ENCODE peak calls at places on chromosomes 1 and 21, in four cellular contexts. One of them, this sample, is unnamed.

GRCh38 chr1:166164995-166165660 is 1.7 kb downstream of the FAM78B start:
- DNase-seq in lower leg skin: peak; percentile 88
- DNase-seq in adipocyte: peak; percentile 68
- DNase-seq in tibial artery: peak; percentile 66
- DNase-seq in this sample: peak; percentile 50

GRCh38 chr1:37691497-37692077 is 729 bp upstream of the CDCA8 start:
- DNase-seq in lower leg skin: peak; percentile 88
- DNase-seq in adipocyte: peak; percentile 56
- DNase-seq in tibial artery: peak; percentile 74
- DNase-seq in this sample: peak; percentile 46

GRCh38 chr1:35192056-35192852 is 691 bp downstream of the SFPQ start:
- DNase-seq in lower leg skin: peak; percentile 97
- DNase-seq in adipocyte: peak; percentile 93
- DNase-seq in tibial artery: peak; percentile 91
- DNase-seq in this sample: peak; percentile 77

GRCh38 chr21:35206141-35207125 is 157.3 kb upstream of the RUNX1 start:
- DNase-seq in lower leg skin: no peak
- DNase-seq in adipocyte: no peak
- DNase-seq in tibial artery: no peak
- DNase-seq in this sample: no peak

GRCh38 chr21:46424621-46425020 is 34.1 kb upstream of the DIP2A start:
- DNase-seq in lower leg skin: no peak
- DNase-seq in adipocyte: no peak
- DNase-seq in tibial artery: no peak
- DNase-seq in this sample: no peak

GRCh38 chr1:17097787-17098186 is 21.5 kb downstream of the PADI2 start:
- DNase-seq in lower leg skin: no peak
- DNase-seq in adipocyte: no peak
- DNase-seq in tibial artery: no peak
- DNase-seq in this sample: no peak

GRCh38 chr1:155976913-155977606 is 1.3 kb downstream of the ARHGEF2 start:
- DNase-seq in lower leg skin: no peak
- DNase-seq in adipocyte: no peak
- DNase-seq in tibial artery: no peak
- DNase-seq in this sample: no peak

GRCh38 chr1:170296642-170297041 is 150.9 kb downstream of the NTMT2 start:
- DNase-seq in lower leg skin: no peak
- DNase-seq in adipocyte: no peak
- DNase-seq in tibial artery: no peak
- DNase-seq in this sample: peak; percentile 56

GRCh38 chr1:247295746-247296145 is 35.9 kb downstream of the ZNF496 start:
- DNase-seq in lower leg skin: peak; percentile 14
- DNase-seq in adipocyte: no peak
- DNase-seq in tibial artery: peak; percentile 13
- DNase-seq in this sample: peak; percentile 27

GRCh38 chr1:9317591-9318331 is 25.1 kb downstream of the SPSB1 start:
- DNase-seq in lower leg skin: peak; percentile 93
- DNase-seq in adipocyte: peak; percentile 53
- DNase-seq in tibial artery: no peak
- DNase-seq in this sample: peak; percentile 80

GRCh38 chr1:155934933-155935590 is 849 bp upstream of the KHDC4 start:
- DNase-seq in lower leg skin: peak; percentile 80
- DNase-seq in adipocyte: no peak
- DNase-seq in tibial artery: peak; percentile 54
- DNase-seq in this sample: no peak

GRCh38 chr1:244322791-244323521 is 128.8 kb downstream of the ADSS2 start:
- DNase-seq in lower leg skin: peak; percentile 75
- DNase-seq in adipocyte: peak; percentile 94
- DNase-seq in tibial artery: peak; percentile 71
- DNase-seq in this sample: peak; percentile 98

GRCh38 chr21:44709426-44710293 is 1.7 kb downstream of the TSPEAR start:
- DNase-seq in lower leg skin: peak; percentile 82
- DNase-seq in adipocyte: peak; percentile 7
- DNase-seq in tibial artery: peak; percentile 45
- DNase-seq in this sample: no peak

GRCh38 chr1:223010552-223011229 is 132.4 kb downstream of the TLR5 start:
- DNase-seq in lower leg skin: no peak
- DNase-seq in adipocyte: peak; percentile 54
- DNase-seq in tibial artery: no peak
- DNase-seq in this sample: no peak

GRCh38 chr1:9112961-9113880 is 15.7 kb downstream of the GPR157 start:
- DNase-seq in lower leg skin: no peak
- DNase-seq in adipocyte: no peak
- DNase-seq in tibial artery: no peak
- DNase-seq in this sample: no peak

GRCh38 chr1:246155923-246156322 is 351.2 kb downstream of the SMYD3 start:
- DNase-seq in lower leg skin: no peak
- DNase-seq in adipocyte: no peak
- DNase-seq in tibial artery: no peak
- DNase-seq in this sample: peak; percentile 70

GRCh38 chr1:183349201-183349711 is 68.9 kb downstream of the NMNAT2 start:
- DNase-seq in lower leg skin: no peak
- DNase-seq in adipocyte: peak; percentile 72
- DNase-seq in tibial artery: no peak
- DNase-seq in this sample: peak; percentile 46

GRCh38 chr1:36771678-36772284 is 262.5 kb downstream of the GRIK3 start:
- DNase-seq in lower leg skin: no peak
- DNase-seq in adipocyte: no peak
- DNase-seq in tibial artery: no peak
- DNase-seq in this sample: no peak

GRCh38 chr1:7539772-7540175 is 231.3 kb upstream of the VAMP3 start:
- DNase-seq in lower leg skin: no peak
- DNase-seq in adipocyte: no peak
- DNase-seq in tibial artery: no peak
- DNase-seq in this sample: no peak

DNA sequence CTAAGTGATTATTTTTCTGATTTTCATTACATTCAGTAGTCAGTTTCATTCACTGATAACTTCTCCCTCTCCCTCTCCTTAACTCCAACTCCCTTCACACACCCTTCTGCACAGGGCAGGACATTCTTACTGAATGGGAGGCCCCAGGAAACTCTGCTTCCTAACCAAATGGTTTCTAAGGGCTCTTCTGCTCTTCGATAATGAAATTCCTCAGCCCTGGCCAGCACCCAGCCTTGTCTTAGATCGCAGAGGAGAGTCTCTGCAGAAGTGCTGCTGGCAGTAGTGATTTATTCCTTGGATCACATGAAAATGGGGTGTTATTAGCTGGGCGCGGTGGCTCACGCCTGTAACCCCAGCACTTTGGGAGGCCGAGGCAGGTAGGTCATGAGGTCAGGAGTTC is 16.4 kb downstream of the PLEKHM2 start:
- DNase-seq in lower leg skin: no peak
- DNase-seq in adipocyte: no peak
- DNase-seq in tibial artery: no peak
- DNase-seq in this sample: peak; percentile 73
- H3K4me3 ChIP-seq in lower leg skin: no peak overlapping the region
- H3K4me3 ChIP-seq in adipocyte: no peak overlapping the region
- H3K4me3 ChIP-seq in tibial artery: no peak overlapping the region
- H3K4me3 ChIP-seq in this sample: no peak overlapping the region

GRCh38 chr1:40820251-40820797 is 36.7 kb downstream of the KCNQ4 start:
- DNase-seq in lower leg skin: no peak
- DNase-seq in adipocyte: peak; percentile 19
- DNase-seq in tibial artery: peak; percentile 82
- DNase-seq in this sample: no peak

GRCh38 chr1:40818264-40818961 is 34.8 kb downstream of the KCNQ4 start:
- DNase-seq in lower leg skin: peak; percentile 92
- DNase-seq in adipocyte: peak; percentile 28
- DNase-seq in tibial artery: no peak
- DNase-seq in this sample: no peak

GRCh38 chr1:40815420-40815819 is 31.8 kb downstream of the KCNQ4 start:
- DNase-seq in lower leg skin: no peak
- DNase-seq in adipocyte: no peak
- DNase-seq in tibial artery: no peak
- DNase-seq in this sample: no peak

GRCh38 chr1:40819101-40819500 is 35.5 kb downstream of the KCNQ4 start:
- DNase-seq in lower leg skin: no peak
- DNase-seq in adipocyte: no peak
- DNase-seq in tibial artery: no peak
- DNase-seq in this sample: no peak

GRCh38 chr1:40817791-40818263 is 34.2 kb downstream of the KCNQ4 start:
- DNase-seq in lower leg skin: no peak
- DNase-seq in adipocyte: no peak
- DNase-seq in tibial artery: no peak
- DNase-seq in this sample: no peak
- H3K4me3 ChIP-seq in lower leg skin: no peak overlapping the region
- H3K4me3 ChIP-seq in adipocyte: no peak overlapping the region
- H3K4me3 ChIP-seq in tibial artery: no peak overlapping the region
- H3K4me3 ChIP-seq in this sample: peak overlapping the region; percentile 40

DNA sequence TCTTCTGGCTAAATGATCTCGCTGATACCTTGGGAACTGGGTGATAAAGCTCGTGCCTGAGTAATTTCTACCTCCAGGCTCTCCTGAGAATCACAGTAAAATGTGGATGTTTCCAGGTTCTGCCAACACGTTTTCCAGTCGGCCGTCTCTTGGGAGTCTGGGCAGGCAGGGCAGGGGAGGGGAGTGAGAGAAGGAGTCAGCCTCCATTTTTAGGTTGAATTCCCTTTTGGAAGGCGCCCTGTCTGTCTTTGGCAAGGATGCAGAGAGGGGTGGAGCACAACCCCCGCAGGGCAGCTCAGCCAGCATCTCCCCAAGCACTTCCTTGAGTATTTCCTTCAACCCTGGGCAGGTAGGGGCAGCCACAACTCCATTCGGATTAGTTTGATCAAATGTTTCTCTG is 15.5 kb upstream of the ACTRT2 start:
- DNase-seq in lower leg skin: peak; percentile 70
- DNase-seq in adipocyte: no peak
- DNase-seq in tibial artery: peak; percentile 82
- DNase-seq in this sample: no peak
- H3K4me3 ChIP-seq in lower leg skin: no peak overlapping the region
- H3K4me3 ChIP-seq in adipocyte: no peak overlapping the region
- H3K4me3 ChIP-seq in tibial artery: no peak overlapping the region
- H3K4me3 ChIP-seq in this sample: no peak overlapping the region

GRCh38 chr1:78424720-78425119 is 66.1 kb upstream of the PTGFR start:
- DNase-seq in lower leg skin: no peak
- DNase-seq in adipocyte: no peak
- DNase-seq in tibial artery: no peak
- DNase-seq in this sample: no peak

GRCh38 chr1:78420688-78421087 is 70.1 kb upstream of the PTGFR start:
- DNase-seq in lower leg skin: no peak
- DNase-seq in adipocyte: no peak
- DNase-seq in tibial artery: no peak
- DNase-seq in this sample: no peak

GRCh38 chr1:78415165-78415564 is 75.6 kb upstream of the PTGFR start:
- DNase-seq in lower leg skin: no peak
- DNase-seq in adipocyte: no peak
- DNase-seq in tibial artery: no peak
- DNase-seq in this sample: no peak

GRCh38 chr1:78420185-78420584 is 70.6 kb upstream of the PTGFR start:
- DNase-seq in lower leg skin: no peak
- DNase-seq in adipocyte: no peak
- DNase-seq in tibial artery: no peak
- DNase-seq in this sample: no peak

DNA sequence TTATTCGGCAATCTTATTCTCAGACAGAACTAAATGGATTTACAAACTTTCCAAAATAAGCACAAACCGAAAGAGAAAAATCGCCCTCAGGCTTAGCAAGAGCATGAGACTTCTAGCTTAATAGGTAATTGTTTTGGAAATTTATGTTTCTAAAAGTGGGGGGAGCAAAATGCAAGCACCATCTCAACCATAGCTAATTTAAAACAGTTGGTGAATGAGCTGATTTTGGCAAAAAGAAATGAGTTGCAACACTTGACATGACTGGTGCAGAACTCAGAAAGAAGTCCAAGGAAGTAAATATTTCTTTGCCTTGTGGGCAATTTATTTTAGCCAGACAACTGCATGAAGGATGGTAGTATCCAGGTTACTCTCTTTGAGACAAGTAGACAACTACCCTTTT is 71.5 kb upstream of the PTGFR start:
- DNase-seq in lower leg skin: no peak
- DNase-seq in adipocyte: peak; percentile 95
- DNase-seq in tibial artery: no peak
- DNase-seq in this sample: no peak
- H3K4me3 ChIP-seq in lower leg skin: no peak overlapping the region
- H3K4me3 ChIP-seq in adipocyte: peak overlapping the region; percentile 74
- H3K4me3 ChIP-seq in tibial artery: no peak overlapping the region
- H3K4me3 ChIP-seq in this sample: no peak overlapping the region

GRCh38 chr1:40709100-40709801 is 17.7 kb downstream of the NFYC start:
- DNase-seq in lower leg skin: peak; percentile 91
- DNase-seq in adipocyte: peak; percentile 96
- DNase-seq in tibial artery: peak; percentile 86
- DNase-seq in this sample: peak; percentile 99
- H3K4me3 ChIP-seq in lower leg skin: peak overlapping the region; percentile 16
- H3K4me3 ChIP-seq in adipocyte: peak overlapping the region; percentile 90
- H3K4me3 ChIP-seq in tibial artery: peak overlapping the region; percentile 54
- H3K4me3 ChIP-seq in this sample: peak overlapping the region; percentile 69

DNA sequence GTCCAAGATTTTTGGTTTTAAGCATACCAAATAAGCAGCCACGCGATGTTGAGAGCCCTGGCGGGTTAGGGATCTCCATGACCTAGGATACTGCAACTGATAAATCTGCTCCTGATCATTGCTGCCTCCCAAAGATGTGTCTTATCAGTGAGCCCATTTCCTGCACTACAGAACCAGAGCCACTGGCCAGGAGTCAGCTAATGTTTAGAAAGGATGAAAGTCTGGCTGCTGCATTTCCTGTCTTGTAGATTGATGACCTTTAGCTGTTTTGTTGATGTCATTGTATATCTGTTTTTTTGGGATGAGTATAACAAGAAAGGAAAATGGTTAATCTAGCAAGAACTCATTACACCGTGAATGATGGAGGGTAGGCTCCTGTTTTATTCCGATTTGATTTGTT is 74.5 kb downstream of the C1orf21 start:
- DNase-seq in lower leg skin: no peak
- DNase-seq in adipocyte: no peak
- DNase-seq in tibial artery: no peak
- DNase-seq in this sample: no peak
- H3K4me3 ChIP-seq in lower leg skin: no peak overlapping the region
- H3K4me3 ChIP-seq in adipocyte: no peak overlapping the region
- H3K4me3 ChIP-seq in tibial artery: no peak overlapping the region
- H3K4me3 ChIP-seq in this sample: no peak overlapping the region

This sample was measured in fibroblast of pulmonary artery.